ENCODE peak calls at places on chromosome 19, in nine cellular contexts. W is T1000; X is iPS-NIHi11; T is stimulated activated CD4-positive, alpha-beta T cell treated with anti-CD3 and anti-CD28 coated beads, TNF-alpha, amount 100 ng/mL, for 1 hour; H is NCI-H187; L is PC-3; I is MG63; A is COR-L47; Q is activated CD4-positive, CD25-positive, alpha-beta regulatory T cell. M is an unnamed sample.

GRCh38 chr19:17429661-17430101 is 9.8 kb downstream of the MVB12A start:
- DNase-seq in H (no peak), I (no peak), T (no peak), L (no peak), W (no peak), Q (no peak), A (no peak), X (no peak), M (no peak)

GRCh38 chr19:4647676-4648644 is 8.6 kb downstream of the TNFAIP8L1 start:
- DNase-seq in Q (no peak), I (no peak), A (no peak), H (no peak), L (no peak), X (no peak), W (no peak), T (no peak), M (no peak)

GRCh38 chr19:5645409-5645808 is 22.5 kb downstream of the SAFB start:
- DNase-seq in A (no peak), I (no peak), Q (no peak), L (no peak), T (no peak), W (no peak), H (no peak), X (no peak), M (no peak)

GRCh38 chr19:2239771-2240770 is 3.4 kb downstream of the SF3A2 start:
- DNase-seq in Q (no peak), L (no peak), H (no peak), A (peak), W (no peak), X (no peak), I (no peak), T (no peak), M (no peak)

GRCh38 chr19:42081584-42082258 is 5.8 kb downstream of the ZNF574 start:
- DNase-seq in X (no peak), Q (no peak), I (no peak), H (no peak), A (no peak), T (no peak), W (no peak), L (peak), M (no peak)

GRCh38 chr19:34436716-34437115 is 8.5 kb downstream of the UBA2 start:
- DNase-seq in X (no peak), T (no peak), L (no peak), I (no peak), A (no peak), Q (no peak), W (no peak), H (no peak), M (no peak)

GRCh38 chr19:591099-591958 is 1.6 kb downstream of the HCN2 start:
- DNase-seq in X (peak), L (peak), H (no peak), Q (no peak), W (peak), T (no peak), I (no peak), A (no peak), M (no peak)

GRCh38 chr19:1457892-1458291 is 8.0 kb downstream of the APC2 start:
- DNase-seq in H (no peak), T (no peak), I (no peak), A (no peak), X (no peak), W (no peak), L (no peak), Q (no peak), M (no peak)

GRCh38 chr19:46408611-46409039 is 4.7 kb downstream of the CCDC8 start:
- DNase-seq in H (peak), W (no peak), L (no peak), X (no peak), I (no peak), Q (no peak), T (no peak), A (no peak), M (no peak)

GRCh38 chr19:47760632-47760999 is 15.3 kb downstream of the NOP53 start:
- DNase-seq in H (no peak), T (no peak), A (no peak), Q (no peak), W (no peak), I (no peak), X (no peak), L (no peak), M (no peak)

GRCh38 chr19:15113245-15114152 is 6.3 kb downstream of the SYDE1 start:
- DNase-seq in W (no peak), X (peak), Q (no peak), L (no peak), H (no peak), A (no peak), T (no peak), I (no peak), M (no peak)

GRCh38 chr19:33279430-33280350 is 22.6 kb downstream of the CEBPA start:
- DNase-seq in T (no peak), L (no peak), I (no peak), W (no peak), Q (no peak), X (no peak), H (no peak), A (no peak), M (no peak)

GRCh38 chr19:7418575-7418974 is 69.8 kb downstream of the ARHGEF18 start:
- DNase-seq in H (no peak), L (no peak), I (no peak), X (no peak), W (no peak), Q (no peak), T (no peak), A (no peak), M (no peak)

GRCh38 chr19:48752511-48753365 is at the start of gene FUT1:
- DNase-seq in I (peak), T (no peak), L (peak), A (peak), X (peak), Q (no peak), H (peak), W (no peak), M (no peak)

GRCh38 chr19:54390942-54391577 is 24.2 kb upstream of the TTYH1 start:
- DNase-seq in W (no peak), X (peak), I (peak), T (peak), Q (peak), H (no peak), A (peak), L (peak), M (peak)

GRCh38 chr19:36604656-36605100 is 435 bp upstream of the ZNF382 start:
- DNase-seq in W (peak), H (peak), I (peak), A (peak), T (peak), X (peak), L (peak), Q (peak), M (peak)

GRCh38 chr19:16342002-16342715 is 17.5 kb downstream of the KLF2 start:
- DNase-seq in L (no peak), Q (peak), I (peak), T (no peak), W (no peak), H (peak), A (no peak), X (no peak), M (no peak)

GRCh38 chr19:10339380-10339960 is at the start of gene ICAM3:
- DNase-seq in X (no peak), H (no peak), W (no peak), A (no peak), L (no peak), I (no peak), T (peak), Q (peak), M (no peak)

GRCh38 chr19:30785728-30786127 is 413.5 kb downstream of the ZNF536 start:
- DNase-seq in A (no peak), I (no peak), X (peak), T (no peak), Q (no peak), H (no peak), L (no peak), W (no peak), M (no peak)

GRCh38 chr19:10037809-10038208 is 24.5 kb downstream of the RDH8 start:
- DNase-seq in T (no peak), H (no peak), X (no peak), I (no peak), L (no peak), Q (no peak), W (no peak), A (no peak), M (no peak)

GRCh38 chr19:48461982-48462655 is 6.7 kb downstream of the KCNJ14 start:
- DNase-seq in Q (no peak), I (no peak), H (no peak), L (no peak), W (no peak), A (no peak), T (no peak), X (peak), M (no peak)